ENCODE peak calls at places on chromosomes 6 and 20, in seven cellular contexts. R is activated CD4-positive, alpha-beta T cell treated with anti-CD3 and anti-CD28 coated beads, Interleukin-2, amount 50 U/mL, for 1 hour; B is stimulated activated CD4-positive, alpha-beta T cell treated with anti-CD3 and anti-CD28 coated beads, Interleukin-12 subunit alpha, Interleukin-12 subunit beta, amount 100 ng/mL, for 48 hours; O is GM12892; X is AG09319; G is A549; C is NCI-H1105. K is an unnamed sample.

GRCh38 chr6:26611599-26611998 is 14.8 kb downstream of the ABT1 start:
- DNase-seq in R (no peak), B (no peak), O (no peak), X (no peak), G (no peak), C (no peak), K (no peak)

GRCh38 chr6:126170875-126171489 is 168.9 kb upstream of the CENPW start:
- DNase-seq in R (no peak), B (no peak), O (no peak), X (no peak), G (peak), C (peak), K (peak)

GRCh38 chr6:154112181-154112809 is 73.3 kb downstream of the OPRM1 start:
- DNase-seq in R (no peak), B (no peak), O (no peak), X (no peak), G (no peak), C (no peak), K (no peak)

GRCh38 chr20:32570401-32571190 is 14.5 kb downstream of the NOL4L start:
- DNase-seq in R (no peak), B (no peak), O (no peak), X (no peak), G (no peak), C (no peak), K (no peak)

GRCh38 chr20:37417857-37418501 is 72.0 kb downstream of the SRC start:
- DNase-seq in R (no peak), B (no peak), O (no peak), X (no peak), G (no peak), C (no peak), K (no peak)

GRCh38 chr6:33161354-33162320 is 30.6 kb downstream of the COL11A2 start:
- DNase-seq in R (peak), B (peak), O (peak), X (peak), G (peak), C (peak), K (peak)

GRCh38 chr6:161630674-161631073 is 356.8 kb upstream of the AGPAT4 start:
- DNase-seq in R (no peak), B (no peak), O (no peak), X (no peak), G (no peak), C (no peak), K (no peak)

GRCh38 chr6:14652536-14652935 is 535.0 kb downstream of the CD83 start:
- DNase-seq in R (no peak), B (no peak), O (no peak), X (no peak), G (no peak), C (no peak), K (no peak)

GRCh38 chr20:64108731-64109389 is 1.5 kb upstream of the NPBWR2 start:
- DNase-seq in R (no peak), B (no peak), O (no peak), X (no peak), G (no peak), C (no peak), K (no peak)

GRCh38 chr6:34352305-34352937 is 40.0 kb downstream of the NUDT3 start:
- DNase-seq in R (no peak), B (no peak), O (no peak), X (no peak), G (no peak), C (no peak), K (no peak)

GRCh38 chr20:4951299-4951698 is 50.0 kb downstream of the SLC23A2 start:
- DNase-seq in R (no peak), B (no peak), O (no peak), X (no peak), G (peak), C (no peak), K (no peak)

GRCh38 chr6:82785206-82785605 is 280.4 kb downstream of the UBE3D start:
- DNase-seq in R (no peak), B (no peak), O (no peak), X (no peak), G (no peak), C (no peak), K (no peak)

GRCh38 chr20:24040896-24041459 is 52.4 kb upstream of the GGTLC1 start:
- DNase-seq in R (no peak), B (no peak), O (no peak), X (no peak), G (no peak), C (no peak), K (no peak)

GRCh38 chr20:48615871-48616270 is 211.9 kb downstream of the PREX1 start:
- DNase-seq in R (no peak), B (no peak), O (no peak), X (no peak), G (no peak), C (no peak), K (no peak)

GRCh38 chr6:10528170-10528981 is 7.2 kb downstream of the GCNT2 start:
- DNase-seq in R (no peak), B (no peak), O (no peak), X (no peak), G (peak), C (no peak), K (no peak)

GRCh38 chr6:88975369-88975768 is 12.0 kb upstream of the RNGTT start:
- DNase-seq in R (no peak), B (no peak), O (no peak), X (no peak), G (no peak), C (no peak), K (no peak)

GRCh38 chr20:45098096-45098773 is 2.7 kb downstream of the KCNS1 start:
- DNase-seq in R (no peak), B (peak), O (no peak), X (no peak), G (no peak), C (no peak), K (peak)

GRCh38 chr20:58542411-58543095 is 27.4 kb upstream of the APCDD1L start:
- DNase-seq in R (no peak), B (no peak), O (no peak), X (no peak), G (no peak), C (no peak), K (no peak)

K was measured in 8988T.